ENCODE peak calls at places on chromosomes 13 and 19, in ten cellular contexts. G is amygdala; R is kidney epithelial cell; L is breast epithelium; A is adipocyte; D is CD4-positive, CD25-positive, alpha-beta regulatory T cell; J is small intestine; W is HEK293T; B is endodermal cell; S is GM12865. Z is an unnamed sample.

GRCh38 chr19:39588066-39588465 is 14.3 kb upstream of the LGALS13 start:
- DNase-seq in J (no peak), L (no peak), D (no peak), W (no peak), S (no peak), R (no peak), A (no peak), G (no peak), B (no peak), Z (no peak)

GRCh38 chr19:6393982-6394412 is 1.0 kb upstream of the GTF2F1 start:
- DNase-seq in B (no peak), G (no peak), A (no peak), L (no peak), S (no peak), J (no peak), R (no peak), D (no peak), W (no peak), Z (peak)

GRCh38 chr13:81078048-81078447 is 737.1 kb upstream of the SPRY2 start:
- DNase-seq in G (no peak), D (no peak), R (no peak), W (no peak), L (no peak), B (no peak), J (no peak), A (no peak), S (no peak), Z (no peak)

GRCh38 chr19:58058428-58058827 is 654 bp upstream of the ZNF135 start:
- DNase-seq in R (no peak), D (no peak), W (no peak), B (no peak), A (no peak), J (no peak), L (no peak), S (no peak), G (no peak), Z (no peak)

GRCh38 chr19:19458110-19458816 is 52.8 kb downstream of the GATAD2A start:
- DNase-seq in R (no peak), D (no peak), J (no peak), A (no peak), G (no peak), L (no peak), W (no peak), S (no peak), B (no peak), Z (no peak)

GRCh38 chr13:98565726-98566577 is 11.0 kb downstream of the STK24 start:
- DNase-seq in R (no peak), J (peak), L (no peak), G (no peak), B (no peak), D (no peak), W (no peak), A (no peak), S (peak), Z (no peak)

GRCh38 chr19:3357731-3358391 is 8.5 kb upstream of the NFIC start:
- DNase-seq in A (no peak), B (peak), G (no peak), J (no peak), S (no peak), L (no peak), W (no peak), R (no peak), D (no peak), Z (no peak)

GRCh38 chr19:54947381-54947780 is at the start of gene NLRP7:
- DNase-seq in R (no peak), G (no peak), W (no peak), B (peak), L (no peak), J (no peak), D (no peak), S (no peak), A (no peak), Z (no peak)